ENCODE peak calls at places on chromosomes 13 and 19, in four cellular contexts. B is heart left ventricle, H is Panc1, S is tibial nerve. X is an unnamed sample.

GRCh38 chr13:33017410-33017929 is 1.2 kb downstream of the KL start:
- DNase-seq in B (peak), S (peak), H (peak), X (no peak)

GRCh38 chr19:41821003-41821735 is 23.3 kb downstream of the LYPD4 start:
- DNase-seq in S (no peak), B (no peak), H (peak), X (no peak)

GRCh38 chr13:88066847-88067246 is 395.7 kb downstream of the SLITRK5 start:
- DNase-seq in B (no peak), H (no peak), S (no peak), X (no peak)

GRCh38 chr19:43809762-43810696 is 7.8 kb upstream of the LYPD5 start:
- DNase-seq in S (no peak), B (no peak), H (peak), X (no peak)

GRCh38 chr13:68099616-68100015 is 869.5 kb upstream of the PCDH9 start:
- DNase-seq in S (no peak), H (peak), B (no peak), X (no peak)

GRCh38 chr13:93307166-93307565 is 80.6 kb downstream of the GPC6 start:
- DNase-seq in H (no peak), B (no peak), S (no peak), X (no peak)

GRCh38 chr13:33799950-33800592 is 17.9 kb upstream of the RFC3 start:
- DNase-seq in H (no peak), B (no peak), S (no peak), X (no peak)

GRCh38 chr13:46171739-46172138 is 10.2 kb downstream of the LCP1 start:
- DNase-seq in S (no peak), B (no peak), H (no peak), X (no peak)

GRCh38 chr13:100399455-100399854 is 189.1 kb downstream of the GGACT start:
- DNase-seq in B (no peak), H (no peak), S (no peak), X (no peak)

GRCh38 chr19:4278460-4278901 is 585 bp upstream of the SHD start:
- DNase-seq in S (no peak), B (no peak), H (no peak), X (no peak)

GRCh38 chr19:42333975-42334696 is 8.7 kb downstream of the MEGF8 start:
- DNase-seq in S (no peak), B (no peak), H (no peak), X (no peak)

GRCh38 chr19:29626386-29626785 is 20.3 kb downstream of the POP4 start:
- DNase-seq in B (no peak), H (no peak), S (no peak), X (no peak)

GRCh38 chr19:29624489-29625210 is 18.6 kb downstream of the POP4 start:
- DNase-seq in H (no peak), B (no peak), S (no peak), X (no peak)

GRCh38 chr19:29622191-29623070 is 16.3 kb downstream of the POP4 start:
- DNase-seq in H (no peak), S (no peak), B (no peak), X (no peak)

GRCh38 chr19:29623726-29624488 is 17.8 kb downstream of the POP4 start:
- DNase-seq in B (no peak), H (no peak), S (no peak), X (no peak)

GRCh38 chr19:29625316-29625715 is 19.2 kb downstream of the POP4 start:
- DNase-seq in S (no peak), H (no peak), B (no peak), X (no peak)
- H3K27ac ChIP-seq in S (no peak), H (no peak), B (no peak), X (no peak)

GRCh38 chr19:11131471-11131870 is 24.1 kb downstream of the SPC24 start:
- DNase-seq in H (no peak), B (no peak), S (no peak), X (no peak)
- H3K27ac ChIP-seq in H (no peak), B (peak), S (peak), X (no peak)

GRCh38 chr19:3269972-3270667 is 45.7 kb downstream of the CELF5 start:
- DNase-seq in B (no peak), S (no peak), H (no peak), X (no peak)
- H3K27ac ChIP-seq in B (no peak), S (no peak), H (no peak), X (no peak)

DNA sequence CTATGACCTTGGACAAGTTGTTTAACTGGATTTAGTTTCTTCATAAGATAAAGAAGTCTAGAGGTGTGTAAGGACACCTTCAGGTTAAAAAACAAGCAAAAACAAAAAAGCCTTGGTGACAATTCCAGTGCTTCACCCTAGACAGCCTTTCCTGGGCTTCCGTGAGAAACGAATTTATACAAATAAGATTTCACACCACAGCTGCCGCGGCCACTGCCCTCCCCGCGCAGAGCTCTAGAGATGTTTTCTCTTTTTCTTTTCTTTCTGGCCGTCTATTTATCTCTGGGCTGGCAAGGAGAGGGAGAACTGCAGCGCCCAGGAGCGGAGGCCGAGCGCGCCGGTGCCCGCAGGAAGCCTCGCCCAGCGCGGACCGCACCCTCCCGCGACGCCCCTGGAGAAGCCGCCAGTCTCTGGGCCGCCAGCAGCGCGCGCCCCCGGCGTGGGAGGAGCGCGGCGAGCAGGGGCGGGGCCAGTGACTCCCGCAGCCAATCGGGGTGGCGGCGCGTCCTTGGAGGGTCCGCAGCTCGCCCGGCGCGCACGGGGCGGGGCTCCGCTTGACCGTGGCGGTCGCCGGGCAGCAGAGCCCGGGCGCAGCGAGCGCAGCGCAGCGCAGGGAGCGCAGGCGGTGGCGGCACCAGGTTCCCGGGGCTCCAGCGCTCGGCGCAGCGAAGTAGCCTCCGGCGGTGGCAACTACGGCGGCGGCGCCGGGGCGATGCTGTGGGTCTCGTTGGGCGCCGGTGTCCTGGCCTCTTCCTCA is 107.0 kb downstream of the RXFP2 start:
- DNase-seq in S (peak), H (no peak), B (peak), X (no peak)
- H3K27ac ChIP-seq in S (peak), H (no peak), B (peak), X (no peak)

X was measured in epithelial cell of prostate.